ENCODE peak calls at places on chromosome 10, in five cellular contexts. One of them, this sample, is unnamed.

GRCh38 chr10:43395571-43396060 is 13.4 kb downstream of the HNRNPF start:
- DNase-seq in H9: no peak
- DNase-seq in tibial nerve: no peak
- DNase-seq in astrocyte: no peak
- DNase-seq in Caco-2: no peak
- DNase-seq in this sample: no peak

GRCh38 chr10:21975378-21975990 is 28.0 kb downstream of the DNAJC1 start:
- DNase-seq in H9: no peak
- DNase-seq in tibial nerve: no peak
- DNase-seq in astrocyte: no peak
- DNase-seq in Caco-2: no peak
- DNase-seq in this sample: no peak

GRCh38 chr10:103939498-103939897 is 21.5 kb upstream of the STN1 start:
- DNase-seq in H9: no peak
- DNase-seq in tibial nerve: no peak
- DNase-seq in astrocyte: no peak
- DNase-seq in Caco-2: no peak
- DNase-seq in this sample: no peak

GRCh38 chr10:978826-979421 is 9.3 kb upstream of the GTPBP4 start:
- DNase-seq in H9: no peak
- DNase-seq in tibial nerve: no peak
- DNase-seq in astrocyte: no peak
- DNase-seq in Caco-2: no peak
- DNase-seq in this sample: no peak

GRCh38 chr10:9215121-9215520 is 1160.6 kb downstream of the GATA3 start:
- DNase-seq in H9: no peak
- DNase-seq in tibial nerve: no peak
- DNase-seq in astrocyte: no peak
- DNase-seq in Caco-2: no peak
- DNase-seq in this sample: no peak

GRCh38 chr10:132987671-132988571 is 45.6 kb upstream of the CFAP46 start:
- DNase-seq in H9: no peak
- DNase-seq in tibial nerve: no peak
- DNase-seq in astrocyte: peak; percentile 89
- DNase-seq in Caco-2: no peak
- DNase-seq in this sample: no peak

GRCh38 chr10:119541459-119542356 is 811 bp downstream of the RGS10 start:
- DNase-seq in H9: no peak
- DNase-seq in tibial nerve: no peak
- DNase-seq in astrocyte: peak; percentile 7
- DNase-seq in Caco-2: no peak
- DNase-seq in this sample: no peak

GRCh38 chr10:80318742-80319141 is 29.3 kb upstream of the MAT1A start:
- DNase-seq in H9: no peak
- DNase-seq in tibial nerve: no peak
- DNase-seq in astrocyte: no peak
- DNase-seq in Caco-2: no peak
- DNase-seq in this sample: no peak

GRCh38 chr10:69501657-69502056 is 50.4 kb downstream of the TSPAN15 start:
- DNase-seq in H9: peak; percentile 21
- DNase-seq in tibial nerve: no peak
- DNase-seq in astrocyte: no peak
- DNase-seq in Caco-2: peak; percentile 28
- DNase-seq in this sample: no peak

GRCh38 chr10:130766716-130767115 is 544.8 kb downstream of the TCERG1L start:
- DNase-seq in H9: no peak
- DNase-seq in tibial nerve: no peak
- DNase-seq in astrocyte: no peak
- DNase-seq in Caco-2: no peak
- DNase-seq in this sample: no peak

DNA sequence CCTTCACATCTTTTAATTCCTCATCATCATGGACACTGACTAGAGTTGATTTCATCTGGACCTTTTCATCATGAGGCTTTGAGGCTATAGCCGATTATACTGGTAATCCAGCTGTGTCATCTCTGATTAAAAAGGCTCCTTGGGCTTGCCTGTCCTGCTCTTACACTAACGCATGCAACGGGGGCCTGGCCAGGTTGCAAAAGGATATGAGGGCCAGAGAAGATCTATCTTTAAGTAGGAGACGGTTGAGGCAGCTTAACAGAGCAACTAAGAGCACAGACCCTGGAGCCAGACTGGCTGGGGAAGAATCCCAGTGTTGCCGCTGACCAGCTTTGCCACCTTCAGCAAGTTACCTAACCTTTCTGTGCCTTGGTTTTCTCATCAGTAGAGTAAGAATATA is 211.5 kb downstream of the PTEN start:
- DNase-seq in H9: no peak
- DNase-seq in tibial nerve: no peak
- DNase-seq in astrocyte: no peak
- DNase-seq in Caco-2: no peak
- DNase-seq in this sample: no peak
- H3K4me1 ChIP-seq in H9: no peaks in the 10 kb centered on the region
- H3K4me1 ChIP-seq in tibial nerve: no peaks in the 10 kb centered on the region
- H3K4me1 ChIP-seq in astrocyte: peaks cover 3% of the 10 kb centered on the region
- H3K4me1 ChIP-seq in Caco-2: peaks cover 26% of the 10 kb centered on the region
- H3K4me1 ChIP-seq in this sample: peaks cover under 1% of the 10 kb centered on the region

GRCh38 chr10:121570316-121570715 is 27.9 kb downstream of the FGFR2 start:
- DNase-seq in H9: no peak
- DNase-seq in tibial nerve: no peak
- DNase-seq in astrocyte: no peak
- DNase-seq in Caco-2: peak; percentile 47
- DNase-seq in this sample: no peak
- H3K4me1 ChIP-seq in H9: peaks cover 16% of the 10 kb centered on the region
- H3K4me1 ChIP-seq in tibial nerve: no peaks in the 10 kb centered on the region
- H3K4me1 ChIP-seq in astrocyte: no peaks in the 10 kb centered on the region
- H3K4me1 ChIP-seq in Caco-2: peaks cover 22% of the 10 kb centered on the region
- H3K4me1 ChIP-seq in this sample: no peaks in the 10 kb centered on the region

GRCh38 chr10:34320265-34320664 is 494.8 kb downstream of the PARD3 start:
- DNase-seq in H9: no peak
- DNase-seq in tibial nerve: no peak
- DNase-seq in astrocyte: no peak
- DNase-seq in Caco-2: no peak
- DNase-seq in this sample: no peak

GRCh38 chr10:34316154-34316553 is 498.9 kb downstream of the PARD3 start:
- DNase-seq in H9: no peak
- DNase-seq in tibial nerve: no peak
- DNase-seq in astrocyte: no peak
- DNase-seq in Caco-2: no peak
- DNase-seq in this sample: no peak

GRCh38 chr10:34323197-34323596 is 491.9 kb downstream of the PARD3 start:
- DNase-seq in H9: no peak
- DNase-seq in tibial nerve: no peak
- DNase-seq in astrocyte: peak; percentile 36
- DNase-seq in Caco-2: no peak
- DNase-seq in this sample: no peak

GRCh38 chr10:34314457-34314856 is 500.6 kb downstream of the PARD3 start:
- DNase-seq in H9: no peak
- DNase-seq in tibial nerve: no peak
- DNase-seq in astrocyte: no peak
- DNase-seq in Caco-2: no peak
- DNase-seq in this sample: no peak

DNA sequence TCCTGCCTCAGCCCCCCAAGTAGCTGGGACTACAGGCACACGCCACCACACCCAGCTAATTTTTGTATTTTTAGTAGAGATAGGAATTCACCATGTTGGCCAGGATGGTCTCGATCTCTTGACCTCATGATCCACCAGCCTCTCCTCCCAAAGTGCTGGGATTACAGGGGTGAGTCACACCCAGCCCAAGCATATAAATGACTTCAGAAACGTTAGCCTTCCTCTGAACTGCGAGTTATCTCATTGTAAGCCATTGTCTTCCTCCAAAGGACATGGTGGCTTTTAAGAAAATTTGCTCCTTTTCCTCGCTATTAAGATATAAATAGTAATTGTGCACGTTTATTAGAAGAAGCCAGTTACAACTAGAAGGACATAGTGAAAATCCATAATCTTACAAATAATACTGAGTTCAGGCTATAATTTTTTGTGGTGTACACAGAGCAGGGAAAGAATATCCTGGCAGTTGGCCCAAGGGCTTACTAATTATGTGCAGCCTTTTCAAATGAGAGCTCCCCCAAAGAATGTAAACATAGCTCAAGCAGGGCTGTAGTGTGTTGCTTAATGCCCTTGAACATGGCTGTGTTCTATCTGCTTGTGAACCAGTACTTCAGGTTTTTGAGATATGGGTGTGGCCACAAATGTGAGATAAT is 495.8 kb downstream of the PARD3 start:
- DNase-seq in H9: no peak
- DNase-seq in tibial nerve: no peak
- DNase-seq in astrocyte: peak; percentile 87
- DNase-seq in Caco-2: peak; percentile 50
- DNase-seq in this sample: peak; percentile 68
- H3K4me1 ChIP-seq in H9: peaks cover 2% of the 10 kb centered on the region
- H3K4me1 ChIP-seq in tibial nerve: no peaks in the 10 kb centered on the region
- H3K4me1 ChIP-seq in astrocyte: peaks cover 4% of the 10 kb centered on the region
- H3K4me1 ChIP-seq in Caco-2: peaks cover 10% of the 10 kb centered on the region
- H3K4me1 ChIP-seq in this sample: peaks cover 1% of the 10 kb centered on the region

GRCh38 chr10:112763916-112764520 is 186.0 kb upstream of the TCF7L2 start:
- DNase-seq in H9: no peak
- DNase-seq in tibial nerve: no peak
- DNase-seq in astrocyte: peak; percentile 96
- DNase-seq in Caco-2: no peak
- DNase-seq in this sample: no peak
- H3K4me1 ChIP-seq in H9: peaks cover 10% of the 10 kb centered on the region
- H3K4me1 ChIP-seq in tibial nerve: no peaks in the 10 kb centered on the region
- H3K4me1 ChIP-seq in astrocyte: peaks cover 8% of the 10 kb centered on the region
- H3K4me1 ChIP-seq in Caco-2: peaks cover 41% of the 10 kb centered on the region
- H3K4me1 ChIP-seq in this sample: no peaks in the 10 kb centered on the region

GRCh38 chr10:99784025-99784730 is 1.7 kb downstream of the ABCC2 start:
- DNase-seq in H9: no peak
- DNase-seq in tibial nerve: no peak
- DNase-seq in astrocyte: peak; percentile 83
- DNase-seq in Caco-2: no peak
- DNase-seq in this sample: peak; percentile 30

GRCh38 chr10:99785646-99786045 is 3.2 kb downstream of the ABCC2 start:
- DNase-seq in H9: peak; percentile 49
- DNase-seq in tibial nerve: no peak
- DNase-seq in astrocyte: no peak
- DNase-seq in Caco-2: peak; percentile 66
- DNase-seq in this sample: no peak

GRCh38 chr10:99781734-99782429 is 558 bp upstream of the ABCC2 start:
- DNase-seq in H9: no peak
- DNase-seq in tibial nerve: no peak
- DNase-seq in astrocyte: no peak
- DNase-seq in Caco-2: no peak
- DNase-seq in this sample: no peak

GRCh38 chr10:99784731-99785441 is 2.4 kb downstream of the ABCC2 start:
- DNase-seq in H9: no peak
- DNase-seq in tibial nerve: no peak
- DNase-seq in astrocyte: peak; percentile 39
- DNase-seq in Caco-2: no peak
- DNase-seq in this sample: no peak

GRCh38 chr10:99782447-99783286 is at the start of gene ABCC2:
- DNase-seq in H9: no peak
- DNase-seq in tibial nerve: no peak
- DNase-seq in astrocyte: no peak
- DNase-seq in Caco-2: peak; percentile 83
- DNase-seq in this sample: peak; percentile 94
- H3K4me1 ChIP-seq in H9: peaks cover 9% of the 10 kb centered on the region
- H3K4me1 ChIP-seq in tibial nerve: no peaks in the 10 kb centered on the region
- H3K4me1 ChIP-seq in astrocyte: peaks cover 35% of the 10 kb centered on the region
- H3K4me1 ChIP-seq in Caco-2: peaks cover 59% of the 10 kb centered on the region
- H3K4me1 ChIP-seq in this sample: peaks cover 3% of the 10 kb centered on the region